ENCODE peak calls at places on chromosome 11, in four cellular contexts. E is stimulated activated CD8-positive, alpha-beta memory T cell treated with anti-CD3 and anti-CD28 coated beads, Interleukin-12 subunit alpha, Interleukin-12 subunit beta, amount 100 ng/mL, for 4 hours; Z is LoVo; C is iris pigment epithelial cell. D is an unnamed sample.

GRCh38 chr11:17531071-17531817 is 13.0 kb downstream of the USH1C start:
- DNase-seq in Z (no peak), E (no peak), C (no peak), D (no peak)

GRCh38 chr11:64150481-64151239 is 15.3 kb downstream of the MACROD1 start:
- DNase-seq in Z (no peak), E (no peak), C (no peak), D (no peak)

GRCh38 chr11:111960916-111961315 is 23.8 kb downstream of the DIXDC1 start:
- DNase-seq in C (peak), Z (peak), E (no peak), D (no peak)

GRCh38 chr11:19453893-19454292 is 213.1 kb upstream of the E2F8 start:
- DNase-seq in C (peak), E (no peak), Z (no peak), D (no peak)

GRCh38 chr11:44280257-44280656 is 29.7 kb downstream of the ALX4 start:
- DNase-seq in C (no peak), E (no peak), Z (no peak), D (no peak)

GRCh38 chr11:102114032-102114431 is 3.8 kb downstream of the YAP1 start:
- DNase-seq in C (no peak), Z (no peak), E (no peak), D (no peak)

GRCh38 chr11:44030996-44031395 is 16.8 kb upstream of the ACCSL start:
- DNase-seq in E (no peak), Z (no peak), C (no peak), D (no peak)

GRCh38 chr11:69912161-69912910 is 93.1 kb upstream of the FGF3 start:
- DNase-seq in Z (no peak), E (no peak), C (no peak), D (no peak)

GRCh38 chr11:124801014-124801413 is 808 bp upstream of the MSANTD2 start:
- DNase-seq in Z (no peak), C (peak), E (no peak), D (no peak)

GRCh38 chr11:14974723-14975587 is 2.8 kb upstream of the CALCA start:
- DNase-seq in C (peak), E (peak), Z (peak), D (no peak)

GRCh38 chr11:126992804-126993111 is 7.8 kb downstream of the KIRREL3 start:
- DNase-seq in C (peak), Z (no peak), E (no peak), D (peak)

GRCh38 chr11:36150986-36151385 is 138.2 kb downstream of the COMMD9 start:
- DNase-seq in C (peak), Z (no peak), E (no peak), D (no peak)

GRCh38 chr11:130604606-130605005 is 156.2 kb downstream of the ADAMTS15 start:
- DNase-seq in Z (no peak), C (no peak), E (no peak), D (no peak)

GRCh38 chr11:69832561-69833413 is 13.6 kb upstream of the FGF3 start:
- DNase-seq in C (no peak), Z (no peak), E (no peak), D (no peak)

GRCh38 chr11:75133976-75134375 is 16.9 kb upstream of the SLCO2B1 start:
- DNase-seq in E (no peak), Z (no peak), C (no peak), D (no peak)

GRCh38 chr11:12862761-12863469 is 146.2 kb upstream of the RASSF10 start:
- DNase-seq in Z (no peak), C (peak), E (no peak), D (peak)

GRCh38 chr11:118921929-118922744 is 3.6 kb downstream of the BCL9L start:
- DNase-seq in C (peak), E (no peak), Z (no peak), D (no peak)

GRCh38 chr11:64918056-64918455 is 1.0 kb upstream of the ATG2A start:
- DNase-seq in E (no peak), C (peak), Z (peak), D (no peak)

GRCh38 chr11:10494636-10495463 is 39.8 kb downstream of the AMPD3 start:
- DNase-seq in C (no peak), Z (no peak), E (no peak), D (no peak)

GRCh38 chr11:20337526-20338154 is 25.9 kb upstream of the HTATIP2 start:
- DNase-seq in Z (no peak), C (peak), E (no peak), D (no peak)

GRCh38 chr11:65390099-65390941 is 3.9 kb downstream of the FRMD8 start:
- DNase-seq in C (no peak), Z (no peak), E (no peak), D (no peak)

GRCh38 chr11:2466869-2467694 is 22.3 kb downstream of the KCNQ1 start:
- DNase-seq in Z (no peak), E (no peak), C (no peak), D (no peak)

GRCh38 chr11:13364388-13364787 is 86.8 kb downstream of the BMAL1 start:
- DNase-seq in C (peak), Z (no peak), E (no peak), D (no peak)

GRCh38 chr11:66316849-66317251 is at the start of gene CD248:
- DNase-seq in Z (no peak), E (no peak), C (peak), D (no peak)

GRCh38 chr11:60394666-60395343 is 1.5 kb upstream of the MS4A14 start:
- DNase-seq in C (no peak), Z (no peak), E (no peak), D (no peak)

GRCh38 chr11:69106124-69106811 is 49.5 kb upstream of the SMIM38 start:
- DNase-seq in Z (no peak), C (no peak), E (no peak), D (no peak)

GRCh38 chr11:32891657-32892354 is 805 bp upstream of the QSER1 start:
- DNase-seq in C (peak), Z (no peak), E (no peak), D (no peak)

GRCh38 chr11:18312012-18312411 is 9.9 kb downstream of the HPS5 start:
- DNase-seq in E (no peak), Z (no peak), C (peak), D (no peak)

GRCh38 chr11:43427971-43428370 is 69.3 kb downstream of the TTC17 start:
- DNase-seq in E (no peak), C (peak), Z (no peak), D (no peak)